ENCODE peak calls at places on chromosomes 16 and 17, in four cellular contexts. One of them, this sample, is unnamed.
A peak's percentile ranks its signal among the peaks of the same experiment; 100 is the strongest.

GRCh38 chr17:143785-144281 is 6.5 kb downstream of the SCGB1C2 start:
- DNase-seq in BJ: no peak
- DNase-seq in Caco-2: peak; percentile 84
- DNase-seq in left ventricle myocardium inferior: peak; percentile 84
- DNase-seq in this sample: peak; percentile 76

GRCh38 chr17:39928868-39929651 is 1.5 kb downstream of the LRRC3C start:
- DNase-seq in left ventricle myocardium inferior: no peak
- DNase-seq in BJ: peak; percentile 92
- DNase-seq in Caco-2: no peak
- DNase-seq in this sample: peak; percentile 45

GRCh38 chr16:29025735-29026134 is 40.9 kb downstream of the LAT start:
- DNase-seq in BJ: no peak
- DNase-seq in Caco-2: no peak
- DNase-seq in left ventricle myocardium inferior: no peak
- DNase-seq in this sample: no peak

GRCh38 chr16:89049484-89050118 is 44.1 kb upstream of the ACSF3 start:
- DNase-seq in BJ: no peak
- DNase-seq in Caco-2: no peak
- DNase-seq in left ventricle myocardium inferior: peak; percentile 12
- DNase-seq in this sample: no peak

GRCh38 chr17:82283208-82283749 is 9.8 kb upstream of the CSNK1D start:
- DNase-seq in BJ: peak; percentile 39
- DNase-seq in left ventricle myocardium inferior: no peak
- DNase-seq in Caco-2: no peak
- DNase-seq in this sample: no peak

GRCh38 chr17:336110-337021 is 16.2 kb downstream of the RPH3AL start:
- DNase-seq in BJ: no peak
- DNase-seq in Caco-2: peak; percentile 17
- DNase-seq in left ventricle myocardium inferior: peak; percentile 68
- DNase-seq in this sample: no peak

GRCh38 chr17:56096026-56096807 is 57.1 kb upstream of the ANKFN1 start:
- DNase-seq in left ventricle myocardium inferior: no peak
- DNase-seq in BJ: no peak
- DNase-seq in Caco-2: no peak
- DNase-seq in this sample: no peak

GRCh38 chr16:30458561-30459394 is 13.1 kb upstream of the SEPHS2 start:
- DNase-seq in Caco-2: no peak
- DNase-seq in BJ: no peak
- DNase-seq in left ventricle myocardium inferior: peak; percentile 38
- DNase-seq in this sample: peak; percentile 98

GRCh38 chr16:56145369-56145768 is 45.9 kb upstream of the GNAO1 start:
- DNase-seq in Caco-2: no peak
- DNase-seq in BJ: no peak
- DNase-seq in left ventricle myocardium inferior: no peak
- DNase-seq in this sample: no peak

GRCh38 chr16:3004319-3004718 is 8.4 kb upstream of the CLDN9 start:
- DNase-seq in BJ: no peak
- DNase-seq in Caco-2: no peak
- DNase-seq in left ventricle myocardium inferior: no peak
- DNase-seq in this sample: no peak

GRCh38 chr17:80119839-80120238 is 18.5 kb downstream of the GAA start:
- DNase-seq in BJ: no peak
- DNase-seq in left ventricle myocardium inferior: no peak
- DNase-seq in Caco-2: no peak
- DNase-seq in this sample: no peak

DNA sequence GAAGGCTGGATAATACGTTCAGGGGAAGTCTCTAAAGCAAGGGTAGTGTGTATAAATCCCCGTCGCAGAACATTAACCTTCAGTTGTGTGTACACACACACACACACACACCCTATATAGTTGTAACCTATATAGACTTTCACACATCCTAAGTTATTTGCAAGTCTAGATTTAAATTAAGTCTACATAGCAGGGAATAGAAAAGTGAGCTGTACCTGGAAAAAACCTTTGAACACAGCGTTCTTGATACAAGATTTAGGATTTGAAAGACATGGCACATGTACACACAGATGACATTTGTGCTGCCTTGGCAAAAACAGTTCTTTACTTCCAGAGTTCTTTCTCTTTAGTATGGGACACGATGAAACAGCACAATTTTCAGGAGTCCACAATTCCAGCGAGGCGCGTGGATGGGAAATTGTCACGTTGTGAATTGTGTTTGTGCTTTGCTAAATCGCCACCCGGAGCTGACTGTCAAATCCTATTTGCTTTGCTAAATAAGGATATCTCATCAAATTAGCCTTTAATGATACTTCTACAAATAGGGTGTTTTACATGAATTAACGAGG is 233.9 kb downstream of the MRTFB start:
- DNase-seq in Caco-2: no peak
- DNase-seq in left ventricle myocardium inferior: no peak
- DNase-seq in BJ: no peak
- DNase-seq in this sample: no peak
- H3K4me3 ChIP-seq in Caco-2: no peak overlapping the region
- H3K4me3 ChIP-seq in left ventricle myocardium inferior: peak overlapping the region; percentile 96
- H3K4me3 ChIP-seq in BJ: no peak overlapping the region
- H3K4me3 ChIP-seq in this sample: peak overlapping the region; percentile 91

GRCh38 chr16:64211306-64211705 is 910.6 kb downstream of the CDH11 start:
- DNase-seq in left ventricle myocardium inferior: no peak
- DNase-seq in Caco-2: no peak
- DNase-seq in BJ: no peak
- DNase-seq in this sample: no peak
- TF ChIP-seq CTCF in left ventricle myocardium inferior: no peak
- TF ChIP-seq CTCF in Caco-2: no peak
- TF ChIP-seq CTCF in BJ: no peak
- TF ChIP-seq CTCF in this sample: no peak

DNA sequence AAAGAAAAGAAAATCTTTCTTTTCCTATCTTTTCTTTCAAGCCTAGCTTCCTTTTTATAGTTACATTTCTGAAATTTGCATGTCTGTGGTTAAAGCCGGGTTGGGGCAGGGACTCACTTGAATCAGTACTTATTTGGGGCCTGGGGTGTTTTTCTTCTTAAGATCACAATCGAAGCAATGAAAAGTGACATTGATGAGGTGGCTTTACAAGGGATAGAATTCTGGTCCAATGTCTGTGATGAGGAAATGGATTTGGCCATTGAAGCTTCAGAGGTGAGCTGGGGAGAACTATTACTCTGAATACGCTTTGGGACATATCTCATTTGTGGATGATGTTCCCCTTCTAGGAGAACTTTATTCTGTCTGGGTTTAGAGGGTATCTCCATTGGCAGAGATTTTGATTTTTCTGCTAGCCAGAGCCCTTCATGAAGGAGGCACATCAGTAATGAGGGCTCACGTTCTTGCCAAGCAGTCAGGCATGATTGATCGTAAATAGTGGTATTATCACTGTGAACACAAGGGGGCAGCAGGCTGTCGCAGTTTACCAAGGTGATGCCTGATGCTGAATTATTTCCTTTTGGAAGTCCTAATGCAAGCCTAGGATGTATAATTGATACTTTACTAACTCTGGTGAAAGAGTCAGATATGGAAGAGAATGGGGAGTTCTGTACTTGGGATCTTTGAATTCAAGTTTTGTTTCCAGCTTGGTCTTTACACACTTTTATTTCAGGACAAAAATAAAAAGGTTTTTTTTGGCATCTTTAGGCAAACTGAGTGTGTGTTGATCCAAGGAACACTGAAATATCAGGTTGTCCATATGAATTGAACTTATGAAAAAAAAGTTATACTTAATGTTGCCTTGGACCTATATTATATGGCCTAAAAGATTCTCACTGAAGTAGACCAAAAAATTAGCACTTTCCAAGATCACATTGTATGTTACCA is 14.6 kb downstream of the KPNB1 start:
- DNase-seq in Caco-2: peak; percentile 84
- DNase-seq in left ventricle myocardium inferior: no peak
- DNase-seq in BJ: no peak
- DNase-seq in this sample: peak; percentile 75
- H3K4me3 ChIP-seq in Caco-2: no peak overlapping the region
- H3K4me3 ChIP-seq in left ventricle myocardium inferior: no peak overlapping the region
- H3K4me3 ChIP-seq in BJ: no peak overlapping the region
- H3K4me3 ChIP-seq in this sample: no peak overlapping the region

GRCh38 chr16:85820604-85821372 is 21.3 kb downstream of the COX4I1 start:
- DNase-seq in Caco-2: no peak
- DNase-seq in left ventricle myocardium inferior: no peak
- DNase-seq in BJ: no peak
- DNase-seq in this sample: peak; percentile 26
- TF ChIP-seq CTCF in Caco-2: no peak
- TF ChIP-seq CTCF in left ventricle myocardium inferior: no peak
- TF ChIP-seq CTCF in BJ: no peak
- TF ChIP-seq CTCF in this sample: no peak

GRCh38 chr17:74892974-74893911 is at the start of gene FADS6:
- DNase-seq in BJ: no peak
- DNase-seq in left ventricle myocardium inferior: no peak
- DNase-seq in Caco-2: no peak
- DNase-seq in this sample: no peak
- H3K4me3 ChIP-seq in BJ: no peak within 1 kb of the TSS
- H3K4me3 ChIP-seq in left ventricle myocardium inferior: peak within 1 kb of the TSS; percentile 60
- H3K4me3 ChIP-seq in Caco-2: peak within 1 kb of the TSS; percentile 58
- H3K4me3 ChIP-seq in this sample: no peak within 1 kb of the TSS

GRCh38 chr17:76136276-76137025 is 4.6 kb downstream of the FOXJ1 start:
- DNase-seq in left ventricle myocardium inferior: no peak
- DNase-seq in BJ: no peak
- DNase-seq in Caco-2: no peak
- DNase-seq in this sample: no peak

GRCh38 chr17:76135810-76136188 is 5.2 kb downstream of the FOXJ1 start:
- DNase-seq in left ventricle myocardium inferior: no peak
- DNase-seq in Caco-2: no peak
- DNase-seq in BJ: no peak
- DNase-seq in this sample: no peak

GRCh38 chr17:76137026-76137350 is 4.1 kb downstream of the FOXJ1 start:
- DNase-seq in left ventricle myocardium inferior: no peak
- DNase-seq in BJ: no peak
- DNase-seq in Caco-2: no peak
- DNase-seq in this sample: no peak

GRCh38 chr17:76132574-76133338 is 8.3 kb downstream of the FOXJ1 start:
- DNase-seq in Caco-2: peak; percentile 99
- DNase-seq in left ventricle myocardium inferior: no peak
- DNase-seq in BJ: no peak
- DNase-seq in this sample: no peak

GRCh38 chr17:76134911-76135809 is 5.9 kb downstream of the FOXJ1 start:
- DNase-seq in BJ: no peak
- DNase-seq in Caco-2: no peak
- DNase-seq in left ventricle myocardium inferior: no peak
- DNase-seq in this sample: no peak
- TF ChIP-seq CTCF in BJ: no peak
- TF ChIP-seq CTCF in Caco-2: no peak
- TF ChIP-seq CTCF in left ventricle myocardium inferior: no peak
- TF ChIP-seq CTCF in this sample: no peak

GRCh38 chr16:31475949-31476304 is 4.0 kb downstream of the TGFB1I1 start:
- DNase-seq in BJ: no peak
- DNase-seq in Caco-2: no peak
- DNase-seq in left ventricle myocardium inferior: no peak
- DNase-seq in this sample: no peak
- H3K4me3 ChIP-seq in BJ: no peak overlapping the region
- H3K4me3 ChIP-seq in Caco-2: peak overlapping the region; percentile 81
- H3K4me3 ChIP-seq in left ventricle myocardium inferior: no peak overlapping the region
- H3K4me3 ChIP-seq in this sample: no peak overlapping the region

This sample was measured in GM12865.